ENCODE peak calls at places on chromosomes 2 and 18, in five cellular contexts. N is HEK293T, P is AG10803, U is choroid plexus epithelial cell, B is H54. H is an unnamed sample.

GRCh38 chr2:24762518-24762917 is 30.7 kb downstream of the PTRHD1 start:
- DNase-seq in P (no peak), B (no peak), U (peak; percentile 40), N (no peak), H (no peak)

GRCh38 chr2:15628899-15629855 is 37.5 kb downstream of the DDX1 start:
- DNase-seq in U (no peak), B (no peak), N (no peak), P (no peak), H (no peak)

GRCh38 chr2:128145651-128146050 is 54.7 kb downstream of the UGGT1 start:
- DNase-seq in U (peak; percentile 74), P (no peak), N (no peak), B (no peak), H (peak; percentile 67)

GRCh38 chr2:25499157-25499556 is 157.4 kb upstream of the DNMT3A start:
- DNase-seq in U (no peak), P (no peak), B (no peak), N (no peak), H (no peak)

GRCh38 chr2:201257381-201257940 is 2.9 kb upstream of the CASP8 start:
- DNase-seq in P (no peak), U (no peak), N (no peak), B (peak; percentile 31), H (no peak)

GRCh38 chr2:112031473-112031872 is 23.6 kb upstream of the TMEM87B start:
- DNase-seq in P (peak; percentile 21), B (no peak), U (peak; percentile 57), N (no peak), H (no peak)

GRCh38 chr2:1995987-1996386 is 251.7 kb upstream of the PXDN start:
- DNase-seq in P (no peak), B (no peak), N (no peak), U (peak; percentile 94), H (peak; percentile 91)

GRCh38 chr18:11851156-11852047 is at the start of gene CHMP1B:
- DNase-seq in N (peak; percentile 83), U (peak; percentile 99), B (peak; percentile 78), P (peak; percentile 96), H (peak; percentile 96)

GRCh38 chr2:42386684-42387083 is 25.7 kb upstream of the COX7A2L start:
- DNase-seq in U (peak; percentile 25), P (no peak), B (peak; percentile 18), N (peak; percentile 43), H (no peak)

GRCh38 chr2:161170917-161171594 is 10.8 kb downstream of the TANK start:
- DNase-seq in P (peak; percentile 78), U (peak; percentile 18), B (no peak), N (no peak), H (peak; percentile 25)

GRCh38 chr2:27370816-27371620 is 602 bp downstream of the SNX17 start:
- DNase-seq in B (no peak), N (no peak), U (peak; percentile 71), P (peak; percentile 58), H (peak; percentile 28)

GRCh38 chr2:227115761-227116160 is 48.2 kb downstream of the COL4A4 start:
- DNase-seq in P (peak; percentile 74), N (no peak), U (peak; percentile 44), B (no peak), H (no peak)

GRCh38 chr2:11270891-11271290 is 73.5 kb downstream of the ROCK2 start:
- DNase-seq in U (peak; percentile 85), N (no peak), P (peak; percentile 53), B (no peak), H (peak; percentile 46)

GRCh38 chr2:28507806-28508764 is 12.2 kb downstream of the PLB1 start:
- DNase-seq in P (no peak), U (peak; percentile 10), N (no peak), B (peak; percentile 35), H (peak; percentile 42)

GRCh38 chr18:31603335-31603734 is 11.7 kb downstream of the TTR start:
- DNase-seq in N (no peak), P (peak; percentile 5), B (no peak), U (no peak), H (peak; percentile 59)

GRCh38 chr18:51531496-51531895 is 334.0 kb upstream of the MEX3C start:
- DNase-seq in P (no peak), U (no peak), N (no peak), B (no peak), H (no peak)

GRCh38 chr2:17620841-17621240 is 80.3 kb downstream of the VSNL1 start:
- DNase-seq in U (peak; percentile 45), B (no peak), P (peak; percentile 46), N (no peak), H (peak; percentile 80)

GRCh38 chr2:70282439-70282838 is 11.1 kb downstream of the SNRPG start:
- DNase-seq in P (no peak), N (no peak), B (no peak), U (no peak), H (no peak)

GRCh38 chr2:117942958-117943672 is 70.8 kb downstream of the CCDC93 start:
- DNase-seq in U (no peak), B (no peak), N (no peak), P (peak; percentile 75), H (peak; percentile 18)

GRCh38 chr2:100853909-100854810 is 34.2 kb downstream of the NPAS2 start:
- DNase-seq in P (no peak), B (no peak), N (no peak), U (no peak), H (no peak)

GRCh38 chr2:150162241-150162942 is 325.1 kb downstream of the RND3 start:
- DNase-seq in B (no peak), P (no peak), U (no peak), N (no peak), H (no peak)

GRCh38 chr2:201915446-201915845 is 109.1 kb downstream of the CDK15 start:
- DNase-seq in B (no peak), N (no peak), P (no peak), U (no peak), H (no peak)

GRCh38 chr2:2655451-2655850 is 324.4 kb upstream of the MYT1L start:
- DNase-seq in B (no peak), P (no peak), N (no peak), U (no peak), H (no peak)

GRCh38 chr2:231000211-231000904 is 4.4 kb downstream of the SPATA3 start:
- DNase-seq in N (no peak), B (no peak), U (no peak), P (no peak), H (no peak)

GRCh38 chr2:207635468-207636200 is 10.4 kb upstream of the METTL21A start:
- DNase-seq in N (no peak), U (peak; percentile 63), P (no peak), B (no peak), H (peak; percentile 45)

GRCh38 chr18:80044072-80044471 is 9.8 kb downstream of the RBFA start:
- DNase-seq in B (no peak), P (no peak), U (no peak), N (no peak), H (no peak)

GRCh38 chr2:219099319-219099718 is 38.6 kb upstream of the IHH start:
- DNase-seq in N (no peak), P (peak; percentile 50), B (peak; percentile 12), U (peak; percentile 54), H (peak; percentile 29)

GRCh38 chr2:54481686-54482085 is 25.6 kb downstream of the SPTBN1 start:
- DNase-seq in U (no peak), B (no peak), N (no peak), P (no peak), H (no peak)

GRCh38 chr2:8534729-8535397 is 147.0 kb upstream of the ID2 start:
- DNase-seq in N (no peak), P (peak; percentile 62), B (no peak), U (peak; percentile 74), H (peak; percentile 38)

GRCh38 chr18:74512321-74513053 is 16.3 kb downstream of the CNDP2 start:
- DNase-seq in N (no peak), B (no peak), P (no peak), U (no peak), H (no peak)

GRCh38 chr2:30301551-30301950 is 70.2 kb downstream of the LBH start:
- DNase-seq in U (no peak), B (no peak), P (peak; percentile 31), N (no peak), H (no peak)

GRCh38 chr2:134079373-134079772 is 174.5 kb upstream of the MGAT5 start:
- DNase-seq in P (no peak), N (no peak), U (no peak), B (no peak), H (no peak)

GRCh38 chr2:2837768-2838547 is 506.9 kb upstream of the MYT1L start:
- DNase-seq in B (no peak), P (no peak), N (no peak), U (no peak), H (no peak)

GRCh38 chr2:19865151-19865550 is 36.6 kb downstream of the TTC32 start:
- DNase-seq in U (no peak), P (no peak), B (no peak), N (no peak), H (no peak)

GRCh38 chr2:172836386-172837200 is 100.9 kb downstream of the RAPGEF4 start:
- DNase-seq in N (no peak), P (peak; percentile 53), U (peak; percentile 49), B (peak; percentile 61), H (peak; percentile 80)

GRCh38 chr2:180240774-180241173 is 233.7 kb upstream of the CWC22 start:
- DNase-seq in P (peak; percentile 14), B (no peak), U (peak; percentile 56), N (no peak), H (no peak)

GRCh38 chr2:3575534-3576324 is 669 bp downstream of the RPS7 start:
- DNase-seq in N (no peak), U (peak; percentile 29), B (no peak), P (no peak), H (no peak)

GRCh38 chr2:68686178-68686577 is 42.8 kb downstream of the PROKR1 start:
- DNase-seq in U (no peak), P (no peak), N (no peak), B (no peak), H (no peak)